ENCODE peak calls at places on chromosome 9, in seven cellular contexts. L is HCT116, G is GM12878, M is SK-N-SH, I is K562, D is H1, S is HepG2. E is an unnamed sample.

GRCh38 chr9:71783120-71783523 is 14.8 kb upstream of the CEMIP2 start:
- DNase-seq in S (peak), M (no peak), D (no peak), I (no peak), L (no peak), G (no peak), E (no peak)

GRCh38 chr9:6733831-6734230 is 23.9 kb upstream of the KDM4C start:
- DNase-seq in D (no peak), S (no peak), L (no peak), I (no peak), G (no peak), M (no peak), E (no peak)

GRCh38 chr9:110444911-110445310 is 107.2 kb upstream of the TXNDC8 start:
- DNase-seq in M (no peak), S (no peak), G (no peak), I (no peak), L (no peak), D (no peak), E (no peak)

GRCh38 chr9:127050152-127050551 is 72.3 kb downstream of the ANGPTL2 start:
- DNase-seq in I (no peak), L (no peak), S (no peak), D (no peak), M (no peak), G (no peak), E (no peak)

GRCh38 chr9:3150030-3150429 is 306.1 kb upstream of the PUM3 start:
- DNase-seq in S (peak), G (no peak), D (no peak), M (no peak), I (no peak), L (no peak), E (no peak)

GRCh38 chr9:3018691-3019230 is 174.9 kb upstream of the PUM3 start:
- DNase-seq in L (no peak), S (no peak), I (no peak), D (no peak), M (no peak), G (no peak), E (no peak)

GRCh38 chr9:127050581-127050980 is 71.9 kb downstream of the ANGPTL2 start:
- DNase-seq in L (no peak), D (no peak), S (no peak), I (no peak), G (no peak), M (no peak), E (no peak)

GRCh38 chr9:121675969-121676822 is 24.8 kb downstream of the DAB2IP start:
- DNase-seq in S (peak), M (peak), I (no peak), L (no peak), G (no peak), D (no peak), E (no peak)

GRCh38 chr9:109880276-109881169 is 100.5 kb downstream of the PALM2AKAP2 start:
- DNase-seq in G (no peak), M (peak), S (peak), L (peak), D (peak), I (peak), E (peak)

GRCh38 chr9:86685556-86685955 is 261.8 kb downstream of the GAS1 start:
- DNase-seq in G (no peak), D (no peak), S (no peak), M (no peak), L (no peak), I (no peak), E (no peak)

GRCh38 chr9:69149321-69149807 is 24.7 kb upstream of the TJP2 start:
- DNase-seq in S (no peak), G (no peak), I (no peak), D (no peak), L (no peak), M (no peak), E (peak)

GRCh38 chr9:101486693-101487442 is 46.8 kb upstream of the RNF20 start:
- DNase-seq in D (peak), L (peak), G (no peak), M (peak), I (peak), S (no peak), E (no peak)

GRCh38 chr9:33125441-33125840 is 41.7 kb downstream of the B4GALT1 start:
- DNase-seq in G (no peak), M (no peak), L (no peak), S (no peak), I (no peak), D (no peak), E (no peak)

GRCh38 chr9:98108540-98109031 is 10.4 kb downstream of the TRIM14 start:
- DNase-seq in D (no peak), M (no peak), L (no peak), S (no peak), G (peak), I (no peak), E (no peak)

GRCh38 chr9:35907732-35908483 is 1.4 kb upstream of the SPAAR start:
- DNase-seq in I (peak), M (peak), S (peak), G (no peak), L (peak), D (peak), E (no peak)

GRCh38 chr9:10232352-10232930 is 380.4 kb downstream of the PTPRD start:
- DNase-seq in S (no peak), G (no peak), I (no peak), L (no peak), M (no peak), D (no peak), E (peak)

DNA sequence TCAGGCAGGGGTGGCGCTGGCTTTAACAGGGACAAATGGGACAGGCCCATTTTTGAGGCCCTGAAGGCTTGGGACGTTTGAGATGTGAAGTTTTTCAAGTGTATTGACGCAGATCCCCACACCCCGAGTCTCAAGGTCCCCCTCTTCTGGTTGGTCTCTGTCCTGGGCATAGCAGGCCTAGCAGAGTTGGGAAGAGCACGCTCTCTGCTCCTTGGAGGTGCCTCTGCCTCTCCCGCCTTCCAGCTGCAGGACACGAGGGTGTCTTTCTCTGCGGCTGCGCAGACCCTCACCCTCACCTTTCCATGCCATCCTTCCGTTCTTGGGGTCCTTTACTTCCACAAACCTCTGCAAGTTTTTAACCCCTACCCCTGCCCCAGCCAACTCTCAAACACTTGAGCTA is 18.6 kb downstream of the ADAMTSL2 start:
- DNase-seq in D (no peak), G (no peak), I (no peak), M (no peak), S (no peak), L (no peak), E (no peak)
- TF ChIP-seq JUND in D (no peak), G (no peak), I (no peak), M (no peak), S (no peak), L (no peak), E (no peak)

DNA sequence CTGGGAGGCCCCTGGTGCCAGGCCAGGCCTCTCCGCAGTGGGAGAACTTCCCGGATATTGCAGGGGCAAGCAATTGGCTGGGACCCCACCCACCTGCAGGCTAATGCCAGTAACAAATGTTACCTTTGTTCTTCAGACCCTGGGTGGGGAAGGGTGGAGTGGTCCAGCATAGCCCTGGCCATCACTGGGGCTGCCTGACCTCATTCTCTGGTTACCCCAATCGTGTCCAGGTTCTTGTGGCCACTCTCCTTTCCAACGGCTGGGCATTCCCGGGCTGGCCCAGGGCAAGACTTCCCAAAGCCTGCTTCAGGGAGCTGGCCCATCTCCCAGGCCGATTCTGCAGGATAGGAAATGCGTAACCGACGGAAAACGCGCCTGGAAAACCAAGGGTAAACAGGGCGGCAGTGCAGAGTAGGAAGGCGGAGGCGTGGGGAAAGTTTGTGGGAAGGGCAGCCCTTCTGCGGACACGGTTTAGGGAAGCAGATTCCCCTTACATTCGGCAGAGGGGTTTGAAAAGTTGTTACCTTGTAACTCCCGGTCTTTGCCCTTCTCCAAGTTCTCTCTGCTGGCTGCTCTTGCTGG is 3.6 kb downstream of the NRARP start:
- DNase-seq in M (no peak), L (no peak), G (no peak), I (no peak), D (no peak), S (no peak), E (peak)
- TF ChIP-seq JUND in M (no peak), L (no peak), G (no peak), I (no peak), D (no peak), S (no peak), E (no peak)

DNA sequence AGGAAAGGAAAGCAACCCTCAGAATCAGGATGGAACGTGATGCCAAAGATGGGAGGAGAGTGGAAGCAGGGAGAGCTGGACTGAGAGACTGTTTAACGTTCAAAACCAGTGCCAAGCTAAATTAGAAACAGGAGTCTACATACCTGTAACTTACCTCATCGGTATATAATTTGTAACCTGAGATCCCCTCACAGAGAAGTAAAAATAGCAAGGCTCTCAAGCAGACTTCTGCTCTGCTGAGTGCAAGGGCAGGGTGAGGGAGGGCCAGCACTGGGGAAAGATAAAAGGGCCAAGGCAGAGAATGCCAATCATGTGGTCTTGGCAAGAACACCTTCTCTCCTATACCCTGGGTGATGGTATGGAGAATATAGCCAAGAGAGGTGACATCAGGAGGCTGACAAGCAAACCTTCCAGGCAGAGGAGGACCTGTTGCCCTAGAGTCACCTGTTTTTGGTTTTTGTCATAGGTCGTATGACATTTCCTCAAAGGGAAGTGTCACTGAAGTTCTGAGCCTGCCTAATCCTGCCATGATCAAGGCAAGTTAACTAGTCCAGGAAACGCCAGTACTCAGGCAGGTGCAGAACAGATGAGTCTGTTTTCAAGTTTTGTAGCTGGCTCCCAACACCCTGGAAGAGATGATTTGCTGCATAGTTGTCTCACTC is 472.0 kb downstream of the NFIB start:
- DNase-seq in G (no peak), S (no peak), L (no peak), D (no peak), I (no peak), M (no peak), E (peak)
- TF ChIP-seq JUND in G (no peak), S (no peak), L (no peak), D (no peak), I (no peak), M (no peak), E (no peak)

GRCh38 chr9:111691686-111692329 is 30.4 kb downstream of the GNG10 start:
- DNase-seq in I (no peak), L (peak), D (no peak), G (no peak), M (peak), S (peak), E (peak)
- TF ChIP-seq JUND in I (no peak), L (no peak), D (no peak), G (no peak), M (no peak), S (no peak), E (no peak)

DNA sequence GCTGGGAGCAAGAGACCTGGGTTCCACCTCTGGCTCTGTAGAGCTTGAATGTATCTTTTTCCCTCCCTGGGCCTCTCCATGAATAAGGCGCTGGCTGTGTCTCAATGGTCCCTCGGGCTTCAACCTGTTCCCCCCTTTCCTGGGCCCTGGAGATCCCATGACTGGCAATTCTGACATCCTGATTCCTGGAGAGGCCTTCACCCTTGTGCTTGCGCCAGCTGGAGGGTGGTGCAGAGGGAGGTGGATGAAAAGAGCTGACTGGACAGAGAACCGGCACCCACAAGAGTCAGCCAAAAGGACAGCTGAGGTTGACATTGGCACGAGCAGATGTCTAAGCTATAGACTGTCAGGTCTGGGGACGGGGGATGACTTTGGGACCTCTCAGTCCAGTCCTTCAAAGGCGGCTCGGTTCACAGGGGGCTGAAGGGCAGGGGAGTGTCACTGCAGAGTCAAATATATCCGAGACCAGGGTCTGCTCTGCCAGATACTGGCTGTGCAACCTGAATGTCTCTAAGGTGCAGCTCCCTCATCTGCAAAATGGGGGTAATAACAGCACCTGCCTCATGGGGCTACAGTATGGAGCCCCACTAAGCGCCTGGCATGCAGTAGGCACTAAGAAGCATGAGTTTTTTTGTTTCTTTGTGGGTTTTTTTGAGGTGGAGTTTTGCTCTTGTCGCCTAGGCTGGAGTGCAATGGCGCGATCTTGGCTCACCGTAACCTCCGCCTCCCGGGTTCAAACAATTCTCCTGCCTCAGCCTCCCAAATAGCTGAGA is 13.8 kb downstream of the DNM1 start:
- DNase-seq in M (peak), S (no peak), L (no peak), G (no peak), I (no peak), D (no peak), E (no peak)
- TF ChIP-seq JUND in M (no peak), S (no peak), L (no peak), G (no peak), I (no peak), D (no peak), E (no peak)

DNA sequence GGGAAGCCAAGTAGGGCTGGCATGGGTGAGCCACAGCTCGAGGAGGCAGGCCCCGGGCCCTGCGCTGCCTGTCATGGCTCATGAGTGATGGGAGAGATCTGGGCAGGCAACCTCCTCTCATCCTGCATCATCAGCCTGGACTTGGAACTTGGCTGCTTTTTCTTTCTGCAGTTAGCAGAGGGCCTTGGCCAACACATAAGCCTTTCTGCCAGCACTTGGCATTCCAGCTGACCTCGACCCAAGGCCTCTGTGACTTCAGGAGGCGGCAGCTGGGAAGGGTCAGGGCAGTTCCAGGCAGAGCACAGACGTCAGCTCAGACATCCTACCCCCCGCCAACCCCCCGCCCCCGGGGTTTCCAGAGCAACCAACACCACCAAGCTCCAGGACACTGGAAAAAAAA is 7.6 kb downstream of the S1PR3 start:
- DNase-seq in M (no peak), G (no peak), S (no peak), I (no peak), D (no peak), L (no peak), E (no peak)
- TF ChIP-seq JUND in M (no peak), G (no peak), S (no peak), I (no peak), D (no peak), L (no peak), E (no peak)

GRCh38 chr9:108761530-108762347 is 94.0 kb downstream of the ACTL7B start:
- DNase-seq in L (peak), M (peak), G (no peak), S (peak), D (peak), I (peak), E (peak)

GRCh38 chr9:108760841-108761240 is 94.9 kb downstream of the ACTL7B start:
- DNase-seq in S (no peak), M (no peak), L (no peak), I (no peak), G (no peak), D (no peak), E (no peak)

GRCh38 chr9:108762348-108763055 is 93.3 kb downstream of the ACTL7B start:
- DNase-seq in I (no peak), S (no peak), L (no peak), G (no peak), M (no peak), D (no peak), E (no peak)

GRCh38 chr9:108759399-108759798 is 96.4 kb downstream of the ACTL7B start:
- DNase-seq in I (no peak), D (no peak), G (no peak), M (no peak), S (no peak), L (no peak), E (no peak)

DNA sequence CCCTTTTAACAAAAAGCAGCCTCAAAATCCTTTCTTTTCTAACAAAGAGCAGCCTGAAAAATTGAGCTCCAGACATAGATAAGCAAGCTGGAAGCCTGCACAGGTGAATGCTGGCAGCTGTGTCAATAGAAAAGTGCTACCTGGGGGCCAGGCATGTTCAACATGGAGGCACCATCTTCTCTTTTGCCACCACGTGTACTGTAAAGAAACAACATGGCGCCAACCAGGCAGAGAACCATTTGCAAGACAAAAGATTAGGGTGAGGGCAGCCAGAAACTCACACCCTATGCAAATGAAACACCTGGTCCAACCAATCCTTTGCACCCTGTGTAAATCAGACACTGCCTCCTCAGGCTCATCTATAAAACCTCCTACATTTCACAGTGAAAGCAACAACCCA is 96.0 kb downstream of the ACTL7B start:
- DNase-seq in L (no peak), D (no peak), S (no peak), I (no peak), M (no peak), G (no peak), E (peak)
- TF ChIP-seq JUND in L (no peak), D (no peak), S (no peak), I (no peak), M (no peak), G (no peak), E (no peak)

DNA sequence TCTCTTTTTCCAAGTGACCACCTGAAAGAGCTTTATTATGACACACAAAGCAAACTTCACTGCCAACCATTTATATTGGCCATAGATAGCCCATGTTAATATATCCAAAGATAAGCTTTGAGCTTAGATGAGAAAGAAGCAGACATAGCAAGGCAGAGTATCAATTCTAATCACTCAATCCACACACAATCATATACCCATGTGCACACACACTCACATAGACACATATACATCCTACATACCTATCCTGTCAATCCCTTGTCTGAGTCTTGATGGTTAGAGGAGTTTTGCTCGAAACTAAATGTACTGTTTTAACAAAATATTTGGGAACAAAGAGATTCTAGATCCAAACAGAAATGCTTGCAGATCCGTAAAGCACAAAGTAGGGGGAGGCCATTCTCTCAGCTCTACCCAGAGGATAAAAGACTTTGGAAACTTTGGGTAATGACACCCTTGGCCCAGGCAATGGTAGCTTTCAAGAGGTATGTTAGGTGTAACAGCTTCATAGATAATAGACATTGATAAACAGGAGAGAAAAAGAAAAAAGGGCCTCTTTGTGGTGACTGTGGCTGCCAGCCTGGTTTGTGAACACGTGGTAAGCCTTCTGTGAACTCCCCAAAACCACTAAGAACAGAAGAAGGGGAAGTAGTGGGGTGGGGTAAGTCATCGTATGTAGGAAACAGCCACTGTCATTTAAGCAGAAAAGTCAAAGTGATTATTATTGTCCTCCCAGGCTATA is 121.6 kb downstream of the TLR4 start:
- DNase-seq in D (no peak), S (no peak), M (no peak), L (no peak), I (no peak), G (peak), E (no peak)
- TF ChIP-seq JUND in D (no peak), S (no peak), M (no peak), L (no peak), I (no peak), G (no peak), E (no peak)